ENCODE peak calls at places on chromosomes 3 and 15, in ten cellular contexts. Q is foreskin fibroblast; F is CD8-positive, alpha-beta T cell; P is heart right ventricle; E is fibroblast of lung; D is A549; I is cardiac muscle cell; A is tibial nerve; K is right atrium auricular region; M is CD8-positive, alpha-beta memory T cell. T is an unnamed sample.

GRCh38 chr3:139654637-139655365 is 23.0 kb downstream of the NMNAT3 start:
- DNase-seq in Q (no peak), F (no peak), P (no peak), E (no peak), D (no peak), I (no peak), A (no peak), K (no peak), M (no peak), T (no peak)

GRCh38 chr3:11162401-11163345 is 8.4 kb downstream of the HRH1 start:
- DNase-seq in Q (no peak), F (no peak), P (no peak), E (no peak), D (no peak), I (no peak), A (no peak), K (no peak), M (no peak), T (no peak)

GRCh38 chr15:99343836-99344551 is 92.7 kb downstream of the LRRC28 start:
- DNase-seq in Q (no peak), F (peak; percentile 34), P (peak; percentile 37), E (peak; percentile 16), D (no peak), I (peak; percentile 37), A (no peak), K (no peak), M (no peak), T (peak; percentile 5)

GRCh38 chr3:179227349-179227748 is 23.6 kb downstream of the KCNMB3 start:
- DNase-seq in Q (no peak), F (no peak), P (no peak), E (peak; percentile 50), D (no peak), I (no peak), A (no peak), K (no peak), M (no peak), T (no peak)

GRCh38 chr15:57521503-57521902 is 70.2 kb upstream of the MYZAP start:
- DNase-seq in Q (no peak), F (no peak), P (no peak), E (no peak), D (no peak), I (no peak), A (no peak), K (no peak), M (no peak), T (no peak)

GRCh38 chr3:181252626-181253025 is 263.1 kb upstream of the DNAJC19 start:
- DNase-seq in Q (no peak), F (no peak), P (no peak), E (no peak), D (no peak), I (no peak), A (no peak), K (no peak), M (no peak), T (no peak)

GRCh38 chr15:62068071-62068786 is 1.5 kb downstream of the C2CD4A start:
- DNase-seq in Q (no peak), F (no peak), P (peak; percentile 27), E (peak; percentile 48), D (peak; percentile 29), I (peak; percentile 44), A (no peak), K (no peak), M (peak; percentile 8), T (peak; percentile 2)

GRCh38 chr15:76776480-76776879 is 128.7 kb downstream of the SCAPER start:
- DNase-seq in Q (no peak), F (no peak), P (no peak), E (no peak), D (no peak), I (no peak), A (no peak), K (no peak), M (no peak), T (no peak)

GRCh38 chr3:45591547-45591912 is 3.0 kb upstream of the LIMD1 start:
- DNase-seq in Q (no peak), F (no peak), P (no peak), E (no peak), D (no peak), I (no peak), A (no peak), K (no peak), M (no peak), T (no peak)

GRCh38 chr3:161084277-161084676 is 20.9 kb downstream of the B3GALNT1 start:
- DNase-seq in Q (no peak), F (no peak), P (no peak), E (no peak), D (no peak), I (no peak), A (no peak), K (no peak), M (no peak), T (no peak)

GRCh38 chr15:29528276-29528675 is 258.7 kb upstream of the NSMCE3 start:
- DNase-seq in Q (no peak), F (no peak), P (peak; percentile 15), E (no peak), D (no peak), I (no peak), A (no peak), K (no peak), M (no peak), T (no peak)

GRCh38 chr3:193816656-193817311 is 223.8 kb downstream of the OPA1 start:
- DNase-seq in Q (peak; percentile 7), F (no peak), P (peak; percentile 89), E (peak; percentile 42), D (no peak), I (peak; percentile 54), A (peak; percentile 55), K (peak; percentile 82), M (no peak), T (no peak)

GRCh38 chr3:164393171-164393570 is 685.1 kb downstream of the SI start:
- DNase-seq in Q (no peak), F (no peak), P (no peak), E (no peak), D (no peak), I (no peak), A (no peak), K (no peak), M (no peak), T (no peak)

GRCh38 chr3:152377184-152377570 is 108.4 kb downstream of the MBNL1 start:
- DNase-seq in Q (no peak), F (no peak), P (no peak), E (no peak), D (no peak), I (no peak), A (no peak), K (no peak), M (no peak), T (no peak)

GRCh38 chr15:77742127-77742526 is 109.4 kb upstream of the LINGO1 start:
- DNase-seq in Q (no peak), F (no peak), P (no peak), E (no peak), D (no peak), I (no peak), A (no peak), K (no peak), M (no peak), T (no peak)

GRCh38 chr3:50580683-50581458 is 11.5 kb downstream of the HEMK1 start:
- DNase-seq in Q (no peak), F (no peak), P (no peak), E (no peak), D (no peak), I (no peak), A (no peak), K (no peak), M (no peak), T (no peak)
- H3K4me3 ChIP-seq in Q (no peak overlapping the region), F (no peak overlapping the region), P (no peak overlapping the region), E (no peak overlapping the region), D (no peak overlapping the region), I (no peak overlapping the region), A (no peak overlapping the region), K (no peak overlapping the region), M (no peak overlapping the region), T (peak overlapping the region; percentile 1)

DNA sequence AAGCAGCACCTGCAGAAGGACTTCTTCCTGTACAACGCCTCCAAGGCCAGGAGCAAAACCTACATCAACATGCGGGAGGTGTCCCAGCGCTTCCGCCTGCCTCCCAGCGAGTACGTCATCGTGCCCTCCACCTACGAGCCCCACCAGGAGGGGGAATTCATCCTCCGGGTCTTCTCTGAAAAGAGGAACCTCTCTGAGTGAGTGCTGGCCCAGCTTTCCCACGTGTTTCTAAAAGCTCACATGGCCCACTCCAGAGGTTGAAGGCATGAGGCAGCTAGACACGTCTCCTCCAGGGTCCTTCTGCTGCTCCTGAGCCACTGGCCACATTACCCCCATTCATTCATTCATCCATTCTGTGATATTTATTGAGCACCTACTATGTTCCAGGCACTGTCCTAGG is 43.5 kb downstream of the CAPN3 start:
- DNase-seq in Q (no peak), F (no peak), P (no peak), E (no peak), D (no peak), I (no peak), A (no peak), K (no peak), M (no peak), T (no peak)
- H3K4me3 ChIP-seq in Q (no peak overlapping the region), F (no peak overlapping the region), P (no peak overlapping the region), E (no peak overlapping the region), D (no peak overlapping the region), I (no peak overlapping the region), A (no peak overlapping the region), K (no peak overlapping the region), M (no peak overlapping the region), T (no peak overlapping the region)

DNA sequence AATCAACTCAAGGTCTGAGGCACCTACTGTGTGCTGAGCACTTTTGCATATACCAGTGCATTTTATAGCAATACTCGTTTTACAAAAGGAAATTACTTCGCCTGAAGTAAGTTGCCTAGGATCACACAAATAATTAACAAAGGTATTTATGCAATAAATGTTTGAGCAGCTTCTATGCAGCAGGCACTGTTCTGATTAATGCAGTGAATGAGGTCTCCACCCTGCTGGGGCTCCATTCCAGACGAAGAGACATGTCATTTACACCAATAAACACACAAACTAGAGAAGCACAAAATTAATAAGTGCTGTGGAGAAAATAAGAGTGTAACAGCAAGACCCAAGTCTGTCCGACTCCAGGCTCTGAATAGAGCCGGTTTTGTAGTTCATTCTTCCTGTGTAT is 17.5 kb downstream of the NOX5 start:
- DNase-seq in Q (no peak), F (no peak), P (no peak), E (no peak), D (no peak), I (no peak), A (no peak), K (no peak), M (no peak), T (no peak)
- H3K4me3 ChIP-seq in Q (peak overlapping the region; percentile 51), F (no peak overlapping the region), P (peak overlapping the region; percentile 23), E (peak overlapping the region; percentile 43), D (peak overlapping the region; percentile 47), I (peak overlapping the region; percentile 23), A (no peak overlapping the region), K (peak overlapping the region; percentile 34), M (no peak overlapping the region), T (no peak overlapping the region)

DNA sequence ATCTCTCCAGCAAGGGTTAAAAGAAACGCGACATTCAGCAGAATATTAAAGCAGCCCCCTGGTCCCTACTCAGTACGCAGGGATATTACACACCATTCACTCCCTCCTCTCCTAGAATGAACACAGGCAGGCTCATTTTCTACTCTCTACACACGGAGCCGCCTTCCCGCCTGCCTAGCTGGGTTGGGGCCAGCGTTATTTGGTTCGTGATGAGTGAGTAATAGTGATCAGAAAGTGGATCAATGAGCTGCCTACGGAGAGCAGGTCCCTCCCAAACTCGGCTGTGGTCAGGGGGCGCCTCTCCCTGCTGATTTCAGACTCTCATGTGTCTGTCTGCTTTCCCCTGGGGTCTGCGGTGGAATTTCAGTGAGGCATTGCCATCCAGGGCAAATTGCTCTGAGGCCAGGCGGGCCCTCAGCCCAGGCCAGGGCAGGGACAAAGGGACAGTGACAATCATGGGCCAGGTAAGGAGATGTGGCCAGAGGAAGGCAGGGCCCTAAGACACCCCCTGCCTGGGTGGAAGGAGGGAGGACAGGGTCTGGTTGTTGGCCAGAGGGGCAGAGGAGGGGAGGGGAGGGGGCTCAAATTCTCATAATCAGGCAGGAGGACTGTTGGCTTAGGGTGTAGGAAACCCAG is 2.9 kb downstream of the EPHB1 start:
- DNase-seq in Q (no peak), F (no peak), P (no peak), E (no peak), D (no peak), I (no peak), A (no peak), K (no peak), M (no peak), T (no peak)
- H3K4me3 ChIP-seq in Q (no peak overlapping the region), F (no peak overlapping the region), P (no peak overlapping the region), E (no peak overlapping the region), D (no peak overlapping the region), I (no peak overlapping the region), A (no peak overlapping the region), K (no peak overlapping the region), M (no peak overlapping the region), T (no peak overlapping the region)